ENCODE peak calls at places on chromosome 15, in six cellular contexts. One of them, this sample, is unnamed.

GRCh38 chr15:30930422-30930821 is 26.7 kb downstream of the FAN1 start:
- DNase-seq in GM12878: no peak
- DNase-seq in A549: no peak
- DNase-seq in K562: no peak
- DNase-seq in HepG2: no peak
- DNase-seq in endothelial cell of umbilical vein: no peak
- DNase-seq in this sample: no peak

GRCh38 chr15:98515186-98515585 is 133.2 kb upstream of the IGF1R start:
- DNase-seq in A549: no peak
- DNase-seq in K562: no peak
- DNase-seq in GM12878: no peak
- DNase-seq in HepG2: no peak
- DNase-seq in endothelial cell of umbilical vein: no peak
- DNase-seq in this sample: no peak

GRCh38 chr15:82051664-82052063 is 5.8 kb upstream of the MEX3B start:
- DNase-seq in A549: no peak
- DNase-seq in endothelial cell of umbilical vein: peak
- DNase-seq in GM12878: no peak
- DNase-seq in K562: no peak
- DNase-seq in HepG2: no peak
- DNase-seq in this sample: no peak

GRCh38 chr15:62344806-62345539 is 179.9 kb upstream of the C2CD4B start:
- DNase-seq in A549: peak
- DNase-seq in HepG2: peak
- DNase-seq in K562: peak
- DNase-seq in GM12878: peak
- DNase-seq in endothelial cell of umbilical vein: peak
- DNase-seq in this sample: peak

GRCh38 chr15:71043373-71043772 is 71.9 kb upstream of the THSD4 start:
- DNase-seq in HepG2: no peak
- DNase-seq in endothelial cell of umbilical vein: no peak
- DNase-seq in K562: no peak
- DNase-seq in GM12878: no peak
- DNase-seq in A549: peak
- DNase-seq in this sample: no peak

GRCh38 chr15:98799461-98799971 is 151.2 kb downstream of the IGF1R start:
- DNase-seq in GM12878: no peak
- DNase-seq in K562: no peak
- DNase-seq in A549: peak
- DNase-seq in HepG2: peak
- DNase-seq in endothelial cell of umbilical vein: peak
- DNase-seq in this sample: peak

GRCh38 chr15:77504310-77504709 is 83.6 kb downstream of the HMG20A start:
- DNase-seq in A549: no peak
- DNase-seq in GM12878: no peak
- DNase-seq in HepG2: no peak
- DNase-seq in endothelial cell of umbilical vein: no peak
- DNase-seq in K562: no peak
- DNase-seq in this sample: no peak

GRCh38 chr15:66241886-66242285 is 11.7 kb downstream of the MEGF11 start:
- DNase-seq in K562: no peak
- DNase-seq in HepG2: no peak
- DNase-seq in endothelial cell of umbilical vein: no peak
- DNase-seq in GM12878: no peak
- DNase-seq in A549: no peak
- DNase-seq in this sample: no peak

GRCh38 chr15:75554717-75555116 is 24.4 kb downstream of the PTPN9 start:
- DNase-seq in endothelial cell of umbilical vein: no peak
- DNase-seq in K562: no peak
- DNase-seq in A549: no peak
- DNase-seq in HepG2: no peak
- DNase-seq in GM12878: no peak
- DNase-seq in this sample: no peak

GRCh38 chr15:62469874-62470688 is 305.0 kb upstream of the C2CD4B start:
- DNase-seq in A549: no peak
- DNase-seq in HepG2: peak
- DNase-seq in K562: no peak
- DNase-seq in endothelial cell of umbilical vein: no peak
- DNase-seq in GM12878: no peak
- DNase-seq in this sample: no peak

GRCh38 chr15:77807115-77807514 is 174.4 kb upstream of the LINGO1 start:
- DNase-seq in HepG2: no peak
- DNase-seq in A549: no peak
- DNase-seq in endothelial cell of umbilical vein: no peak
- DNase-seq in K562: no peak
- DNase-seq in GM12878: no peak
- DNase-seq in this sample: no peak

GRCh38 chr15:70669966-70670658 is 93.2 kb downstream of the UACA start:
- DNase-seq in endothelial cell of umbilical vein: no peak
- DNase-seq in HepG2: peak
- DNase-seq in A549: no peak
- DNase-seq in GM12878: no peak
- DNase-seq in K562: no peak
- DNase-seq in this sample: no peak

GRCh38 chr15:59169337-59169736 is 37.3 kb upstream of the LDHAL6B start:
- DNase-seq in GM12878: no peak
- DNase-seq in K562: no peak
- DNase-seq in HepG2: no peak
- DNase-seq in A549: no peak
- DNase-seq in endothelial cell of umbilical vein: peak
- DNase-seq in this sample: no peak
- TF ChIP-seq MYC in GM12878: no peak
- TF ChIP-seq MYC in K562: no peak
- TF ChIP-seq MYC in HepG2: no peak
- TF ChIP-seq MYC in A549: no peak
- TF ChIP-seq MYC in endothelial cell of umbilical vein: no peak
- TF ChIP-seq MYC in this sample: no peak

DNA sequence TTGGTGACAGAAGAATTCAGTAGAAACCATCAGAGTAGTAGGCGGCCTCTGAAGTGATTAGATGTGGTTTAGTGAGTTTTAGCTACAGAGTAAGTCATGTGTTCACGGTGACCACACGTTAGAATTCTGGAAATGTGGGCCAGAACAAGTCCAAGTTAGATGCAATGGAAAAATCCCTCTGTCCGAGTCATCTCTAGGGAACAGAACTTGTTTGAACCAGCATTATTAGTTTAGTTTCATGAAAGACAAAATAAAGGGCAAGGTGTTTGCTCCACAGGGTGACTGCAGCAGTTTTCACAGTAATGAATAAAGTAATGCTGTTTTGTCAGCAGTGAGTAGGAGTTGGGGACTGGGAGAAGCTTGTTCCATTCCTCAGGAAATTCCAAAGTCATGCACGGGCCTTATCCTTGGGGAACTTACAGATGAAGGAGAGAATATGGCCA is 100.2 kb downstream of the CGNL1 start:
- DNase-seq in endothelial cell of umbilical vein: peak
- DNase-seq in K562: no peak
- DNase-seq in A549: no peak
- DNase-seq in GM12878: no peak
- DNase-seq in HepG2: peak
- DNase-seq in this sample: no peak
- TF ChIP-seq MYC in endothelial cell of umbilical vein: no peak
- TF ChIP-seq MYC in K562: no peak
- TF ChIP-seq MYC in A549: no peak
- TF ChIP-seq MYC in GM12878: no peak
- TF ChIP-seq MYC in HepG2: no peak
- TF ChIP-seq MYC in this sample: no peak

DNA sequence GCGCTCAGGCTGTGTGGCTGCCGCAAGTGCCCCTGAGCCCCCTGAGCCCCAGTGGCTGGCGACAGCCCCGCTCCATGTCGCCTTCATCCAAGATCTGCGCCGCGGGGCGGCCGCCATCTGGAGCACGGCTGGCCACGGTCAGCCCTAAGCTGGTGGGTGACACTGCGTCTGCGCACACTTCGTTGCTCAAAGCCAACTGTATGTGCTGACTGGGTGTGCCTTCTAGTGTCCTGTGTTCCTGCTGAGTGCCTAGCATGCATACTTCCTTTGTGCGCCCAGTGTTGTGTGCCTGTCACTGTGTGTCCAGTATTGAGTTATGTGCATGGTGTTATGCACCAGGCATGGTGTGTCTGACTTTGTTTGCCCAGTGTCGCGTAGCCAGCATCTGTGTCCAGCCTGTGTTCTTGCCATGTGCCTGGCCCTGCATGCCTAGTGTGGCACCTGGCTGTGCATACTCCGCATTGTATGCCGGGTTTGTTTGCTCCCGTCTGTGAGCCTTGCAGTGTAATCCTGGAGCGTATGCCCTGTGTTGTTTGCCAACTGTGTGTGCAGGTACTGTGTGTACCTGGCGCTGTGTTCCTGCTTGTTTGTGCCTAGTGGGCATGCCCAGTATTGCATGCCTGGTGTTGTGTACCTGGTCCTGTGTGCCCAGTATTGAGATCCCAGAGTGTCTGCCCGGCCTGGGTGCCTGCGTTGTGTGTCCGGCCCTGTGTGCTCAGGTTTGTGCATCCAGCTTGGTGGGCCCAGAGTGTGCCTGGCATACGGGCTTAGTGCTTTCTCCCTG is 54.7 kb upstream of the CHRNA7 start:
- DNase-seq in A549: no peak
- DNase-seq in GM12878: no peak
- DNase-seq in HepG2: no peak
- DNase-seq in endothelial cell of umbilical vein: no peak
- DNase-seq in K562: no peak
- DNase-seq in this sample: peak
- TF ChIP-seq MYC in A549: no peak
- TF ChIP-seq MYC in GM12878: no peak
- TF ChIP-seq MYC in HepG2: no peak
- TF ChIP-seq MYC in endothelial cell of umbilical vein: no peak
- TF ChIP-seq MYC in K562: no peak
- TF ChIP-seq MYC in this sample: no peak

DNA sequence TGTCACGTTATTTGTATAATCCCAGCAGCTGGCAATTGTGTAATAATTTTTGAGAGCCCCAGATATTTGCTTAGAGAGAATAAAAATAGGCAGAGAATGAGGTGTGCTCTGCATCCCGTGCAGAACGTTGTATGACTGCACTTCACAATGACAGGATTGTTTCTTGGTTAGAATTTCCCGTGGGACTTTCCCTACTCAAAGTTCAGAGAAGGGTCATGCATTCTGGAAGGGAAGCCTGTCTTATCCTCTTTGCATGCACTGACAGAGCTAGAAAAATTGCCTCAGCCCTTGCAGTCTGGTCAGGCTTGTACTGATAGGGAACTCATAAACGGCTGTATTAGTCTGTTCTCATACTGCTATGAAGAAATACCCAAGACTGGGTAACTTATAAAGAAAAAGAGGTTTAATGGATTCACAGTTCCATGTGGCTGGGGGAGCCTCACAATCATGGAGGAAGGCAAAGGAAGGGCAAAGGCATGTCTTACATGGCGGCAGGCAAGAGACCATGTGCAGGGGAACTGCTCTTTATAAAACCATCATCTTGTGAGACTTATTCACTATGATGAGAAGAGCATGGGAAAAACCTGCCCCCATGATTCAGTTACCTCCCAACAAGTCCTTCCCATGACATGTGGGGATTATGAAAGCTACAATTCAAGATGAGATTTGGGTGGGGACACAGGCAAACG is 16.5 kb downstream of the SV2B start:
- DNase-seq in GM12878: peak
- DNase-seq in endothelial cell of umbilical vein: peak
- DNase-seq in K562: no peak
- DNase-seq in A549: no peak
- DNase-seq in HepG2: peak
- DNase-seq in this sample: no peak
- TF ChIP-seq MYC in GM12878: no peak
- TF ChIP-seq MYC in endothelial cell of umbilical vein: no peak
- TF ChIP-seq MYC in K562: no peak
- TF ChIP-seq MYC in A549: no peak
- TF ChIP-seq MYC in HepG2: no peak
- TF ChIP-seq MYC in this sample: no peak

GRCh38 chr15:95995375-95996168 is 334.9 kb upstream of the NR2F2 start:
- DNase-seq in A549: no peak
- DNase-seq in K562: no peak
- DNase-seq in HepG2: no peak
- DNase-seq in endothelial cell of umbilical vein: peak
- DNase-seq in GM12878: no peak
- DNase-seq in this sample: no peak
- TF ChIP-seq MYC in A549: no peak
- TF ChIP-seq MYC in K562: no peak
- TF ChIP-seq MYC in HepG2: no peak
- TF ChIP-seq MYC in endothelial cell of umbilical vein: no peak
- TF ChIP-seq MYC in GM12878: no peak
- TF ChIP-seq MYC in this sample: no peak

GRCh38 chr15:90154861-90155626 is 46.1 kb upstream of the SEMA4B start:
- DNase-seq in HepG2: peak
- DNase-seq in A549: peak
- DNase-seq in endothelial cell of umbilical vein: no peak
- DNase-seq in K562: peak
- DNase-seq in GM12878: no peak
- DNase-seq in this sample: peak

GRCh38 chr15:90149609-90150340 is 47.5 kb upstream of the IDH2 start:
- DNase-seq in K562: no peak
- DNase-seq in HepG2: no peak
- DNase-seq in GM12878: no peak
- DNase-seq in endothelial cell of umbilical vein: no peak
- DNase-seq in A549: no peak
- DNase-seq in this sample: no peak

GRCh38 chr15:90154246-90154645 is 46.9 kb upstream of the SEMA4B start:
- DNase-seq in K562: no peak
- DNase-seq in HepG2: no peak
- DNase-seq in GM12878: no peak
- DNase-seq in A549: no peak
- DNase-seq in endothelial cell of umbilical vein: no peak
- DNase-seq in this sample: no peak

GRCh38 chr15:90151989-90152645 is 49.0 kb upstream of the SEMA4B start:
- DNase-seq in A549: no peak
- DNase-seq in HepG2: no peak
- DNase-seq in GM12878: no peak
- DNase-seq in K562: no peak
- DNase-seq in endothelial cell of umbilical vein: no peak
- DNase-seq in this sample: no peak

GRCh38 chr15:90153658-90154057 is 47.5 kb upstream of the SEMA4B start:
- DNase-seq in A549: no peak
- DNase-seq in GM12878: no peak
- DNase-seq in K562: no peak
- DNase-seq in HepG2: no peak
- DNase-seq in endothelial cell of umbilical vein: no peak
- DNase-seq in this sample: no peak
- TF ChIP-seq MYC in A549: no peak
- TF ChIP-seq MYC in GM12878: no peak
- TF ChIP-seq MYC in K562: no peak
- TF ChIP-seq MYC in HepG2: no peak
- TF ChIP-seq MYC in endothelial cell of umbilical vein: no peak
- TF ChIP-seq MYC in this sample: no peak

DNA sequence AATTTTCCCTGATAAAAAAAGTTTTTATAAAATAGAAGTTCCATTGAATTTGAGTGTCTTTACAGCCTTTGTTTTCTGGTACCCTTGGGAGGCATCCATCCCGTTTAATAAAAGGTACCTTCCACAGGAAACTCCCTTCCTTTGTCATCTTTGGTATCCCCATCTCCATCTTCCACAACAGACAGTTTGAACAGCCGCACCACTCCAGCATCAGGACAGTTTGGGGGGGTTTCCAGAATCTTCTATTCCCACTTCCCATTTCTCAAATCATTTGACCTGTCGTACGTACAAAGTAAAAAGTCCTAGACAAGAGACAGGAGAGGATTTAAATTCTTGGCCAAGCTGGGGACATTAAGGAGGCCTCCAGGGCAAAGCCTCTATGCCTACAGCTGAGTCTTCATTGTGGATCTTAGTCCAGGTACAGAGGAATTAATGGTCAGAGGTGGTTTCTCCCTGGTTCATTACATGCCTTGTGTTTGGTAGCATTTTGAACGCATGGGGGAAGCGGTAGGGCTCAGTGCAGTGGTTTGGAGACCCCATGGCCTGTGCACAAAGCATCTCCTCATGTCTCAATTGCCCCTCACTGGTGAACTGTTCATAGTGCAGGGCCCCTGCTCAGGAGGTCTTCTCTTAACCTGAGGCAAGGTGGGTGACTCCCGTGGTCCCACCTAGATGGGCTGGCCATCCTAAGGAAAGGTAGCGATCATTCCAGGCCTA is 19.4 kb upstream of the BCL2A1 start:
- DNase-seq in GM12878: no peak
- DNase-seq in A549: no peak
- DNase-seq in K562: no peak
- DNase-seq in endothelial cell of umbilical vein: no peak
- DNase-seq in HepG2: no peak
- DNase-seq in this sample: no peak
- TF ChIP-seq MYC in GM12878: no peak
- TF ChIP-seq MYC in A549: no peak
- TF ChIP-seq MYC in K562: no peak
- TF ChIP-seq MYC in endothelial cell of umbilical vein: no peak
- TF ChIP-seq MYC in HepG2: no peak
- TF ChIP-seq MYC in this sample: no peak